ENCODE peak calls at places on chromosomes 1 and 21, in five cellular contexts. Y is thyroid gland, K is uterus, C is HFF-Myc, T is IMR-90. A is an unnamed sample.

GRCh38 chr1:203273206-203273868 is 32.0 kb upstream of the BTG2 start:
- DNase-seq in Y (peak; percentile 91), K (peak; percentile 91), C (peak; percentile 55), T (peak; percentile 82), A (peak; percentile 88)

GRCh38 chr1:82775402-82776000 is 974.8 kb downstream of the ADGRL2 start:
- DNase-seq in Y (peak; percentile 31), K (no peak), C (no peak), T (no peak), A (peak; percentile 59)

GRCh38 chr21:30194701-30195299 is 21.1 kb downstream of the CLDN8 start:
- DNase-seq in Y (no peak), K (no peak), C (no peak), T (no peak), A (peak; percentile 61)

GRCh38 chr1:109787845-109788605 is 24.3 kb upstream of the EPS8L3 start:
- DNase-seq in Y (no peak), K (peak; percentile 14), C (no peak), T (no peak), A (no peak)

GRCh38 chr1:54421101-54421504 is 14.9 kb upstream of the SSBP3 start:
- DNase-seq in Y (no peak), K (no peak), C (peak; percentile 93), T (no peak), A (no peak)

GRCh38 chr21:36195613-36196012 is 39.0 kb downstream of the DOP1B start:
- DNase-seq in Y (no peak), K (no peak), C (no peak), T (no peak), A (no peak)

GRCh38 chr1:87451229-87451900 is 122.7 kb downstream of the LMO4 start:
- DNase-seq in Y (no peak), K (no peak), C (no peak), T (peak; percentile 71), A (no peak)

GRCh38 chr1:7755448-7755847 is 15.6 kb upstream of the VAMP3 start:
- DNase-seq in Y (no peak), K (no peak), C (no peak), T (peak; percentile 15), A (peak; percentile 23)

GRCh38 chr1:224851210-224851849 is 78.1 kb upstream of the DNAH14 start:
- DNase-seq in Y (peak; percentile 62), K (no peak), C (peak; percentile 42), T (peak; percentile 37), A (peak; percentile 75)

GRCh38 chr1:240212552-240212951 is 120.9 kb downstream of the FMN2 start:
- DNase-seq in Y (no peak), K (no peak), C (no peak), T (peak; percentile 26), A (no peak)

GRCh38 chr1:14067036-14067435 is 367.0 kb downstream of the PRDM2 start:
- DNase-seq in Y (no peak), K (no peak), C (no peak), T (no peak), A (no peak)
- TF ChIP-seq CTCF in Y (no peak), K (no peak), C (no peak), T (no peak), A (no peak)

GRCh38 chr21:43731476-43731875 is 12.5 kb downstream of the PDXK start:
- DNase-seq in Y (no peak), K (no peak), C (no peak), T (no peak), A (no peak)

GRCh38 chr21:43723648-43724047 is 4.7 kb downstream of the PDXK start:
- DNase-seq in Y (no peak), K (no peak), C (no peak), T (no peak), A (no peak)

GRCh38 chr21:43726686-43727570 is 8.0 kb downstream of the PDXK start:
- DNase-seq in Y (no peak), K (no peak), C (no peak), T (no peak), A (no peak)

GRCh38 chr21:43728467-43729390 is 9.8 kb downstream of the PDXK start:
- DNase-seq in Y (peak; percentile 98), K (peak; percentile 99), C (peak; percentile 85), T (peak; percentile 98), A (peak; percentile 69)

GRCh38 chr21:43727571-43728466 is 8.9 kb downstream of the PDXK start:
- DNase-seq in Y (peak; percentile 84), K (peak; percentile 53), C (no peak), T (peak; percentile 22), A (no peak)
- TF ChIP-seq CTCF in Y (no peak), K (no peak), C (no peak), T (no peak), A (no peak)

DNA sequence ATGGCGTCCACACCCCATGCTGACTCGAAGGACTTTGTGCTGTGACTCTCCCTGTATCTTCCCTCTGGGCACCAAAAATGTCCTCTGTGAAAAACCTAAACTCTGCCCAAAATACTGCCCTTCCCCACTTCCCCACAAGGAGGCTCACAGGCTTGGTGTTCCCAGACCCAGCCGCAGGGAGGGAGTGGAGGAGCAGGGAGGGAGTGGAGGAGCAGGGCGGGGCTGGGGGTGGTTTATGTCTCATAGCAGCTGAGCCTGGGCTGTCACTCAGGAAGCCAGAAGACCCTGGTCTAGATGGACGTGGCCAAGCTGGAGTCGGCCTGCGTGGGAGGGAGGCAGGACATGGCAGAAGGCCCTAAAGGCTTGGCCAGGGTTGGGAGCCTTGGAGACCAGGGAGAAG is 461.7 kb downstream of the PTPRU start:
- DNase-seq in Y (peak; percentile 12), K (no peak), C (peak; percentile 49), T (peak; percentile 59), A (peak; percentile 62)
- TF ChIP-seq CTCF in Y (no peak), K (no peak), C (peak; percentile 80), T (peak; percentile 69), A (peak; percentile 73)

GRCh38 chr21:25831300-25831699 is 96.5 kb downstream of the GABPA start:
- DNase-seq in Y (no peak), K (no peak), C (no peak), T (peak; percentile 39), A (no peak)
- TF ChIP-seq CTCF in Y (no peak), K (no peak), C (no peak), T (no peak), A (no peak)

DNA sequence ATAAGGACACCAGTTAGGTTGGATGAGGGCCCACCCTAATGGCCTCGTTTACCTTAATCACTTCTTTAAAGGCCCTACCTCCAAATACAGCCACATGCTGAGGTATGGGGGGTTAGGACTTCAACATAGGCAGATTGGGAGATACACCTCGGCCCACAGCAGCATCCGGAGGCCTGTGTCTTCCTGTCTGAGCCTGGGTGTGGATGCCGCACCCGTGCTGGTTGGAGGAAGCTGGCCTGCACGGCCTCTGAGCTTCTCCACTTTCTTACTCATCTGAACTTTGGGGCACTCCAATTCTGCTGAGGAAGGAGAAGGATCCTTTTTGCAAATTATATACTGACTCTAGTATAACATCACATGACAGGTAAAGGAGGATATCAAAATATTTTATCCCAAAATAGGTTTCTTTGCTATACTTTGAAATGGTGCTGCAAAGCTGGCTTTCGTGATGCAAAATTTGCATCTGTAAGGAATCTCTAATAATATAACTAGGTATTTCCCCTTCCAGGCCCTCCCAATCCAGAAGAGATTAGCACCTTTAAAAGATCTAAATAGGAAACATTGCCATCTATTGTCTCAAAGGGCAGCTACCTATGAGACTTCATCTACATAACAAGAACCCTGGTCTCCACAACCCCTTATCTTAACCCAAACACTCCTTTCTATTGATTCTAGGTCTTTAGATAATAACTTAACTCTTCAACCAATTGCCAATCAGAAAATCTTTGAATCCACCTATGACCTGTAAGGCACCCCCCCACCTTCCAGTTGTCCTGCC is 247.6 kb downstream of the KCNJ6 start:
- DNase-seq in Y (no peak), K (no peak), C (no peak), T (no peak), A (no peak)
- TF ChIP-seq CTCF in Y (no peak), K (no peak), C (no peak), T (no peak), A (no peak)

GRCh38 chr1:71706030-71706671 is 576.2 kb downstream of the NEGR1 start:
- DNase-seq in Y (no peak), K (no peak), C (peak; percentile 52), T (peak; percentile 15), A (no peak)
- TF ChIP-seq CTCF in Y (no peak), K (no peak), C (no peak), T (no peak), A (no peak)

DNA sequence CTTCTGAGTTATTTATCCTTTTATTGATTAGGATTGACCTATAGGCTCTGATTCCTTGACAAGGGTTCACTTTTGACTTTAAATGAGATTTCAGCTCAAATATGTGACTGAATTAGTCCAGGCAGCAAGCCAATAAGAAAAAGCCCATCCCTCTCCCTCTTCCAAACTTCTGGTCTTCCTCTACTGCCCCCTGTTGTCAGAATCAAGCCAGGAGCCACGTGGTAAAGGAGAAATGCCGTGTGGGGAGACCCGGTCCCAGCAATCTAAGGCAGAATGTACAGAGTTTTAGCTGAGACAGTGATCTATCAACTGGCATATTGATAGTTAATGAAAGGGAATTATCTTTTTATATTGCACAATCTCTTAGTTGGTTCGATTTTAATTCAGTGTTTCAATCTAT is 5.2 kb downstream of the ADAMTS5 start:
- DNase-seq in Y (peak; percentile 56), K (no peak), C (no peak), T (no peak), A (peak; percentile 12)
- TF ChIP-seq CTCF in Y (no peak), K (no peak), C (peak; percentile 39), T (peak; percentile 11), A (peak; percentile 33)

GRCh38 chr1:26541816-26542711 is 12.5 kb downstream of the RPS6KA1 start:
- DNase-seq in Y (peak; percentile 39), K (peak; percentile 47), C (no peak), T (peak; percentile 78), A (peak; percentile 76)
- TF ChIP-seq CTCF in Y (no peak), K (no peak), C (peak; percentile 11), T (peak; percentile 27), A (peak; percentile 50)